ENCODE peak calls at places on chromosomes 7 and 10, in ten cellular contexts. H, D, O, L, A, E, I, T, Z and C are unnamed samples.
A peak's percentile ranks its signal among the peaks of the same experiment; 100 is the strongest.

GRCh38 chr10:5526691-5527331 is 2.0 kb downstream of the CALML3 start:
- DNase-seq in H (no peak), D (no peak), O (no peak), L (no peak), A (no peak), E (no peak), I (peak; percentile 4), T (no peak), Z (no peak), C (no peak)

GRCh38 chr7:7183833-7184463 is 1.6 kb downstream of the C1GALT1 start:
- DNase-seq in H (no peak), D (no peak), O (no peak), L (no peak), A (no peak), E (peak; percentile 22), I (no peak), T (peak; percentile 65), Z (no peak), C (peak; percentile 37)

GRCh38 chr10:76278811-76279460 is 847.5 kb downstream of the LRMDA start:
- DNase-seq in H (no peak), D (no peak), O (no peak), L (no peak), A (no peak), E (no peak), I (no peak), T (peak; percentile 28), Z (no peak), C (peak; percentile 44)

GRCh38 chr10:52121688-52122087 is 192.4 kb upstream of the DKK1 start:
- DNase-seq in H (no peak), D (no peak), O (no peak), L (no peak), A (no peak), E (peak; percentile 22), I (no peak), T (no peak), Z (no peak), C (no peak)

GRCh38 chr10:132932461-132933307 is 9.7 kb downstream of the CFAP46 start:
- DNase-seq in H (no peak), D (peak; percentile 52), O (no peak), L (no peak), A (no peak), E (no peak), I (no peak), T (no peak), Z (no peak), C (no peak)

GRCh38 chr7:97285348-97285747 is 167.8 kb downstream of the SDHAF3 start:
- DNase-seq in H (no peak), D (no peak), O (no peak), L (no peak), A (no peak), E (no peak), I (no peak), T (no peak), Z (no peak), C (no peak)

GRCh38 chr10:12045610-12046009 is 3.0 kb upstream of the UPF2 start:
- DNase-seq in H (no peak), D (no peak), O (no peak), L (no peak), A (no peak), E (no peak), I (no peak), T (no peak), Z (no peak), C (no peak)

GRCh38 chr7:141737118-141737835 is 881 bp upstream of the SSBP1 start:
- DNase-seq in H (peak; percentile 34), D (peak; percentile 13), O (no peak), L (no peak), A (no peak), E (peak; percentile 12), I (peak; percentile 44), T (peak; percentile 8), Z (peak; percentile 51), C (no peak)

GRCh38 chr10:110498982-110499795 is 1.5 kb downstream of the DUSP5 start:
- DNase-seq in H (peak; percentile 42), D (peak; percentile 69), O (no peak), L (peak; percentile 96), A (no peak), E (peak; percentile 72), I (peak; percentile 64), T (peak; percentile 67), Z (no peak), C (peak; percentile 60)

GRCh38 chr7:116162992-116163391 is 47.3 kb upstream of the TES start:
- DNase-seq in H (no peak), D (no peak), O (no peak), L (no peak), A (no peak), E (no peak), I (no peak), T (no peak), Z (no peak), C (no peak)

DNA sequence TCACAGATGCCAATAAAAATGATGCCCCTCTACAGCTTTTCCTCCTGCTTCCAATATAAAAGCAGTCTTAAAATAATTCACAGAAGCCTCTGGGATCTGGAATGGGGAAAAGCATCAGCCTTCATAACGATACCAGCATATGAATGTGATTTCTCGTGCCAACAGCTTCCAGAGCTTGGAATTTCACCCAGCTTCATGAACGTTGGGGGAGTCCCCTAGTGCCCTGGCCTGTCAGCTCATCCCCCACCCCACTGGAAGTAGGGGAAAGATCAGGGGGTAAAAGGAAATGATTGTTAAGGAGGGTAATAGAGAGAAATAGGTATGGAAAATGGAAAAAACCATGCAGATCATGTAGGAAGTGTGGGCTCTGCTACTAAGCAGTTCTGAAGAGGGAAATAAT is 253.6 kb downstream of the INHBA start:
- DNase-seq in H (no peak), D (no peak), O (no peak), L (no peak), A (no peak), E (no peak), I (no peak), T (no peak), Z (no peak), C (no peak)
- H3K4me3 ChIP-seq in H (no peak overlapping the region), D (no peak overlapping the region), O (no peak overlapping the region), L (no peak overlapping the region), A (no peak overlapping the region), E (no peak overlapping the region), I (no peak overlapping the region), T (no peak overlapping the region), Z (no peak overlapping the region), C (no peak overlapping the region)

DNA sequence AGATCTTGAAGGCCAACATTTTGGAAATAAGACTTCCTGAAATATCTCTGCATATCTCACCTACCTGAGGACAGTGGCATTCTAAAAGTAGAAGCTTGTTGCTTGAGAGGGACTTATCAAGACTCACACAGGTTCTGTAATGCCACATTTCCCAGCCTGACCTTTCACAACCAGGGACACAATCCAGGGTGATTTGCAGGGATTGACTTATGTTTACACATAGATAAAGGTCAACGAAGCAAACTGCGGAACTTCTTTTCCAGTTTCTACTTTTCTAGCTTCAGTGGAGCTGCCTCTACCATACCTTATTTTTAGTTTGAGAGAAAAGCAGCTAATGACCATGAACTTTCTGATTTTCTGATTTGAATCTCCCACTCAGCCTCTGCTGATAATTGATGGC is 148.7 kb downstream of the SLC16A9 start:
- DNase-seq in H (no peak), D (no peak), O (no peak), L (peak; percentile 55), A (no peak), E (no peak), I (no peak), T (no peak), Z (no peak), C (no peak)
- H3K4me3 ChIP-seq in H (no peak overlapping the region), D (no peak overlapping the region), O (no peak overlapping the region), L (no peak overlapping the region), A (no peak overlapping the region), E (no peak overlapping the region), I (no peak overlapping the region), T (no peak overlapping the region), Z (no peak overlapping the region), C (no peak overlapping the region)

GRCh38 chr7:82167568-82168314 is 275.8 kb downstream of the CACNA2D1 start:
- DNase-seq in H (no peak), D (no peak), O (no peak), L (peak; percentile 58), A (no peak), E (peak; percentile 39), I (no peak), T (no peak), Z (no peak), C (no peak)
- H3K4me3 ChIP-seq in H (no peak overlapping the region), D (no peak overlapping the region), O (no peak overlapping the region), L (no peak overlapping the region), A (no peak overlapping the region), E (no peak overlapping the region), I (no peak overlapping the region), T (no peak overlapping the region), Z (no peak overlapping the region), C (no peak overlapping the region)

GRCh38 chr7:142797342-142797798 is 26.6 kb downstream of the PRSS2 start:
- DNase-seq in H (no peak), D (no peak), O (no peak), L (peak; percentile 32), A (no peak), E (no peak), I (no peak), T (no peak), Z (no peak), C (no peak)

GRCh38 chr7:142797799-142798377 is 27.1 kb downstream of the PRSS2 start:
- DNase-seq in H (no peak), D (no peak), O (no peak), L (no peak), A (no peak), E (no peak), I (no peak), T (no peak), Z (no peak), C (no peak)

GRCh38 chr7:142799483-142799882 is 28.7 kb downstream of the PRSS2 start:
- DNase-seq in H (no peak), D (no peak), O (no peak), L (no peak), A (no peak), E (no peak), I (no peak), T (no peak), Z (no peak), C (no peak)

GRCh38 chr7:142800103-142800502 is 29.3 kb downstream of the PRSS2 start:
- DNase-seq in H (no peak), D (no peak), O (no peak), L (no peak), A (no peak), E (no peak), I (no peak), T (no peak), Z (no peak), C (no peak)

DNA sequence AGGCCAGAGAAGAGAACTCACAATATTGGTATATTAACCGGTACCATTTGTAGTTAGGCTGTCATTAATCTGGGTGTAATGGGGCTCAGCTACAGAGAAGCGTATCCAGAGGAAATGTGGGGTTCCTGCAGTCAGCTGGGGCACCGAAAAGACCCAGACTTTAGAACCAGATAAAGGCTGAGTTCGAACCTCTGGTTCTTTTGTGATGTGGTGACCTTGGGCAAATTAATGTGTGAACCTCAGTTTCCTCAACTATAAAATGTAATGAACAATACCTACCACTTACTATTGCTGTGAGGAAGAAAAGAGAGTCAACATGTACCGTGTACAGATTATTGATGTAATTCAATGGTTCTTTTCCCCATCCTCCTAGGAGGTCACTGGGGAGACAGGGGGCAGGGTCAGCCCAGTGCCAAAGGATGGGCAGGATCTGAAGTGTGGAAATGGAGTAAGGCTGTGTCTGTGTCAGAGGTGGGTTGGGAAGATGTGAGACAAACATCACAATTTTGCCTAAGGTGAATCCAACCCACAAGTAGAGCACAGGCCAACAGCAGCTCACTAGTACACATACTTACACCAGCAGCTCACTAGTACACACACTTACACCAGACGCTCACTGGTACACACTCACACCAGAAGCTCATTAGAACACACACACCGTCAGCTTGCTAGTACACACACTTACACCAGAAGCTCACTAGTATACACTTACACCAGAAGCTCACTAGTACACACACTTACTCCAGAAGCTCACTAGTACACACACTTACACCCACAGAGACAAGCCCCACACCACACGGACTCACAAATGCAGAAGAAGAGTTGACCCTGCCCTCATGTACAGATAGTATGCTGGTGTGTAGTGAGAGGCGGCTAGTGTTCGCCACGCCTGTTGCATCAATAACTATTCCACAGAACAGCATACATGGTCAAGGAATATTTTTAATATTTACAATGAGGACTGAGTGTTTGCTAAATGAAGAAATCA is 28.0 kb downstream of the PRSS2 start:
- DNase-seq in H (no peak), D (no peak), O (no peak), L (no peak), A (no peak), E (no peak), I (no peak), T (no peak), Z (no peak), C (no peak)
- H3K4me3 ChIP-seq in H (no peak overlapping the region), D (peak overlapping the region; percentile 80), O (no peak overlapping the region), L (no peak overlapping the region), A (peak overlapping the region; percentile 56), E (no peak overlapping the region), I (peak overlapping the region; percentile 44), T (no peak overlapping the region), Z (no peak overlapping the region), C (peak overlapping the region; percentile 74)